ENCODE peak calls at places on chromosome 6, in seven cellular contexts. O is IMR-90, T is cardiac fibroblast, K is MM.1S, U is neural progenitor cell, E is epithelial cell of esophagus, J is transverse colon. R is an unnamed sample.

GRCh38 chr6:120604510-120604909 is 729.8 kb downstream of the TBC1D32 start:
- DNase-seq in O (no peak), T (no peak), K (no peak), U (no peak), E (no peak), J (no peak), R (no peak)

GRCh38 chr6:4459032-4459431 is 317.2 kb upstream of the CDYL start:
- DNase-seq in O (peak; percentile 94), T (peak; percentile 92), K (no peak), U (no peak), E (peak; percentile 91), J (no peak), R (peak; percentile 28)

GRCh38 chr6:17101422-17102257 is at the start of gene STMND1:
- DNase-seq in O (peak; percentile 27), T (peak; percentile 24), K (no peak), U (peak; percentile 63), E (peak; percentile 68), J (peak; percentile 83), R (peak; percentile 47)

GRCh38 chr6:96299525-96299924 is 222.1 kb upstream of the UFL1 start:
- DNase-seq in O (no peak), T (no peak), K (no peak), U (no peak), E (no peak), J (no peak), R (peak; percentile 24)

GRCh38 chr6:148529010-148529409 is 186.4 kb downstream of the SASH1 start:
- DNase-seq in O (no peak), T (no peak), K (no peak), U (no peak), E (no peak), J (no peak), R (no peak)

GRCh38 chr6:6057442-6058053 is 50.8 kb upstream of the NRN1 start:
- DNase-seq in O (no peak), T (peak; percentile 34), K (peak; percentile 70), U (peak; percentile 57), E (peak; percentile 68), J (no peak), R (peak; percentile 4)

GRCh38 chr6:13431861-13432465 is 55.4 kb downstream of the GFOD1 start:
- DNase-seq in O (peak; percentile 55), T (peak; percentile 51), K (no peak), U (no peak), E (peak; percentile 45), J (no peak), R (no peak)

GRCh38 chr6:131160254-131160758 is 25.0 kb downstream of the AKAP7 start:
- DNase-seq in O (no peak), T (no peak), K (no peak), U (no peak), E (no peak), J (no peak), R (no peak)

GRCh38 chr6:107488875-107489635 is 862 bp upstream of the SOBP start:
- DNase-seq in O (peak; percentile 20), T (peak; percentile 33), K (no peak), U (peak; percentile 80), E (no peak), J (no peak), R (peak; percentile 23)

GRCh38 chr6:134768936-134769335 is 181.0 kb downstream of the ALDH8A1 start:
- DNase-seq in O (no peak), T (no peak), K (no peak), U (no peak), E (peak; percentile 26), J (no peak), R (no peak)

GRCh38 chr6:148413321-148414094 is 70.9 kb downstream of the SASH1 start:
- DNase-seq in O (no peak), T (no peak), K (no peak), U (no peak), E (no peak), J (no peak), R (no peak)

GRCh38 chr6:106181664-106182418 is 95.7 kb downstream of the PRDM1 start:
- DNase-seq in O (peak; percentile 88), T (peak; percentile 87), K (no peak), U (no peak), E (peak; percentile 80), J (no peak), R (no peak)

GRCh38 chr6:136921521-136921935 is 573 bp upstream of the SLC35D3 start:
- DNase-seq in O (no peak), T (no peak), K (no peak), U (peak; percentile 60), E (peak; percentile 15), J (peak; percentile 25), R (peak; percentile 6)

GRCh38 chr6:35318200-35318844 is 20.7 kb downstream of the DEF6 start:
- DNase-seq in O (peak; percentile 72), T (peak; percentile 74), K (no peak), U (peak; percentile 97), E (peak; percentile 81), J (peak; percentile 88), R (peak; percentile 98)

GRCh38 chr6:131918650-131919355 is 32.4 kb downstream of the CCN2 start:
- DNase-seq in O (no peak), T (no peak), K (no peak), U (no peak), E (no peak), J (no peak), R (no peak)

GRCh38 chr6:105733556-105734162 is 330.8 kb upstream of the PREP start:
- DNase-seq in O (peak; percentile 60), T (peak; percentile 70), K (peak; percentile 63), U (peak; percentile 59), E (peak; percentile 56), J (no peak), R (no peak)

GRCh38 chr6:31792090-31792374 is 3.5 kb downstream of the VARS1 start:
- DNase-seq in O (no peak), T (no peak), K (no peak), U (no peak), E (no peak), J (no peak), R (no peak)

GRCh38 chr6:31791324-31792089 is 4.0 kb downstream of the VARS1 start:
- DNase-seq in O (peak; percentile 39), T (peak; percentile 54), K (no peak), U (peak; percentile 82), E (peak; percentile 37), J (no peak), R (peak; percentile 78)

GRCh38 chr6:31794866-31795615 is 511 bp downstream of the VARS1 start:
- DNase-seq in O (no peak), T (no peak), K (no peak), U (no peak), E (no peak), J (no peak), R (no peak)

GRCh38 chr6:31794294-31794865 is 1.2 kb downstream of the VARS1 start:
- DNase-seq in O (peak; percentile 40), T (peak; percentile 43), K (peak; percentile 30), U (peak; percentile 70), E (peak; percentile 50), J (no peak), R (no peak)

GRCh38 chr6:31792741-31793140 is 2.8 kb downstream of the VARS1 start:
- DNase-seq in O (peak; percentile 43), T (peak; percentile 68), K (no peak), U (no peak), E (peak; percentile 89), J (no peak), R (peak; percentile 96)
- TF ChIP-seq CTCF in O (no peak), T (no peak), K (no peak), U (no peak), E (no peak), J (no peak), R (no peak)

DNA sequence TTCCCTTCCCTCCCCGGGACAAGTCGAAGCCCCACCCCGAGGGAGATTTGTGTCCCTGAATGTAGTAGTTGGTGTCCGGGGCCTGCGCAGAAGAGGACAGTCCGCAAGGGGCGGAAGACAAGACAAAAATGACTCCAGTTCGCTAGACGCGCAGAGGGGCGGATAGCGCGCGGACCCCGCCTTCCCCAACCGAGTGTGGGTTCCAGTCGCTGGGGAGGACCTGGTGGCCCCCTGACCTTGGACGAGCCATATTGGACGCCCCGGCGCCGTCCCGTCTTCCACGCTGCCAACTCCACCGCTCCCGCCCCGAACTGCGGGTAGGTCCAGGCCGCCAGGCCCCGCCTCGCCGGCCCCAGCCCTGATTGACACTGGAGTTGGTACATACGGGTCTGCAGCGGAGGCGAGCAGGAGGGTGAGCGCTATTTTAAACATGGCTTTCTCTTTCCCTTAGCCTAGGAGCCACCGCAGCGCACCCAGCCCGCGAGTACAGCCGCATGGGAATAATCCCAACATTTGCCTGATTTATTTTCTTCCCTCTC is 802 bp downstream of the HMGN3 start:
- DNase-seq in O (peak; percentile 82), T (peak; percentile 91), K (peak; percentile 83), U (peak; percentile 84), E (peak; percentile 88), J (peak; percentile 88), R (peak; percentile 87)
- TF ChIP-seq CTCF in O (peak; percentile 20), T (peak; percentile 52), K (peak; percentile 30), U (peak; percentile 37), E (peak; percentile 39), J (peak; percentile 38), R (peak; percentile 14)

DNA sequence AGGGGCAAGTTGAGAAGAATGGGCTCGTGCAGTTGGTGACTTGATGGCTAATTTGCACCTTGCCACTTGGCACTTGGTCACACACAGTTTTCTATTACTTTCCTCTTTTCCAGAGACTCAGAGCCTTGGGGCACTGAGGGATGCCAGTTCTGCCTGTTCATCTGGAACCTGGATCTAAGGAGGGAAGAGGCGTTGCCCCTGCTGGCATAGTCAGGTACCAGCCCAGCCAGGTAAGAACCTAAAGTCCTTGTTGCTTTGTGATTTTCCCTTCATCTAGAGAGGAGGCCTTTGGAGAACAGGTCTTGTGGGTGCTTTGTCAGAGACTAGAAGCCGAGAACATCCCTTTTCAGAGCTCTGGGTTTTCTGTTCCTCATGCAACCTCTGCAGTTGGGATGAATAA is 11.3 kb downstream of the SYTL3 start:
- DNase-seq in O (no peak), T (no peak), K (no peak), U (no peak), E (peak; percentile 58), J (no peak), R (no peak)
- TF ChIP-seq CTCF in O (no peak), T (no peak), K (no peak), U (no peak), E (peak; percentile 45), J (no peak), R (no peak)

GRCh38 chr6:26202811-26203583 is 115.8 kb downstream of the HFE start:
- DNase-seq in O (no peak), T (no peak), K (no peak), U (no peak), E (no peak), J (no peak), R (no peak)

GRCh38 chr6:26205161-26205624 is 118.0 kb downstream of the HFE start:
- DNase-seq in O (peak; percentile 91), T (peak; percentile 94), K (peak; percentile 89), U (peak; percentile 89), E (peak; percentile 82), J (peak; percentile 89), R (peak; percentile 83)

GRCh38 chr6:26205625-26206574 is 118.7 kb downstream of the HFE start:
- DNase-seq in O (peak; percentile 91), T (peak; percentile 92), K (peak; percentile 48), U (no peak), E (peak; percentile 72), J (peak; percentile 26), R (peak; percentile 52)

GRCh38 chr6:26202201-26202611 is 115.0 kb downstream of the HFE start:
- DNase-seq in O (no peak), T (no peak), K (no peak), U (no peak), E (no peak), J (no peak), R (no peak)

GRCh38 chr6:26204332-26205160 is 117.3 kb downstream of the HFE start:
- DNase-seq in O (peak; percentile 99), T (peak; percentile 100), K (peak; percentile 96), U (peak; percentile 97), E (peak; percentile 98), J (peak; percentile 95), R (peak; percentile 94)
- TF ChIP-seq CTCF in O (peak; percentile 53), T (peak; percentile 20), K (peak; percentile 43), U (peak; percentile 39), E (peak; percentile 52), J (no peak), R (no peak)